ENCODE peak calls at places on chromosome 4, in seven cellular contexts. One of them, this sample, is unnamed.

GRCh38 chr4:148497258-148497657 is 55.0 kb upstream of the NR3C2 start:
- DNase-seq in foreskin keratinocyte: no peak
- DNase-seq in Caki2: no peak
- DNase-seq in activated CD4-positive, alpha-beta T cell treated with anti-CD3 and anti-CD28 coated beads for 24 hours: no peak
- DNase-seq in fibroblast of mammary gland: no peak
- DNase-seq in LoVo: no peak
- DNase-seq in immature natural killer cell: no peak
- DNase-seq in this sample: no peak

GRCh38 chr4:107721436-107722090 is 1.5 kb upstream of the PAPSS1 start:
- DNase-seq in LoVo: no peak
- DNase-seq in immature natural killer cell: peak
- DNase-seq in fibroblast of mammary gland: no peak
- DNase-seq in foreskin keratinocyte: no peak
- DNase-seq in activated CD4-positive, alpha-beta T cell treated with anti-CD3 and anti-CD28 coated beads for 24 hours: peak
- DNase-seq in Caki2: no peak
- DNase-seq in this sample: no peak

GRCh38 chr4:4680758-4681157 is 138.9 kb upstream of the STX18 start:
- DNase-seq in Caki2: no peak
- DNase-seq in immature natural killer cell: no peak
- DNase-seq in fibroblast of mammary gland: no peak
- DNase-seq in foreskin keratinocyte: no peak
- DNase-seq in LoVo: no peak
- DNase-seq in activated CD4-positive, alpha-beta T cell treated with anti-CD3 and anti-CD28 coated beads for 24 hours: no peak
- DNase-seq in this sample: no peak

GRCh38 chr4:5821665-5822358 is 71.1 kb downstream of the CRMP1 start:
- DNase-seq in foreskin keratinocyte: no peak
- DNase-seq in LoVo: no peak
- DNase-seq in Caki2: no peak
- DNase-seq in activated CD4-positive, alpha-beta T cell treated with anti-CD3 and anti-CD28 coated beads for 24 hours: no peak
- DNase-seq in fibroblast of mammary gland: no peak
- DNase-seq in immature natural killer cell: no peak
- DNase-seq in this sample: no peak

GRCh38 chr4:153153339-153153851 is 50.8 kb upstream of the TRIM2 start:
- DNase-seq in Caki2: peak
- DNase-seq in LoVo: peak
- DNase-seq in activated CD4-positive, alpha-beta T cell treated with anti-CD3 and anti-CD28 coated beads for 24 hours: peak
- DNase-seq in fibroblast of mammary gland: no peak
- DNase-seq in immature natural killer cell: no peak
- DNase-seq in foreskin keratinocyte: no peak
- DNase-seq in this sample: no peak

GRCh38 chr4:48379587-48380140 is 38.3 kb downstream of the SLAIN2 start:
- DNase-seq in foreskin keratinocyte: no peak
- DNase-seq in activated CD4-positive, alpha-beta T cell treated with anti-CD3 and anti-CD28 coated beads for 24 hours: no peak
- DNase-seq in fibroblast of mammary gland: no peak
- DNase-seq in LoVo: no peak
- DNase-seq in immature natural killer cell: no peak
- DNase-seq in Caki2: no peak
- DNase-seq in this sample: no peak

GRCh38 chr4:25163216-25163615 is 3.0 kb upstream of the SEPSECS start:
- DNase-seq in LoVo: no peak
- DNase-seq in Caki2: no peak
- DNase-seq in immature natural killer cell: no peak
- DNase-seq in foreskin keratinocyte: no peak
- DNase-seq in activated CD4-positive, alpha-beta T cell treated with anti-CD3 and anti-CD28 coated beads for 24 hours: no peak
- DNase-seq in fibroblast of mammary gland: no peak
- DNase-seq in this sample: no peak

GRCh38 chr4:153474251-153474650 is 8.1 kb downstream of the TMEM131L start:
- DNase-seq in immature natural killer cell: no peak
- DNase-seq in LoVo: no peak
- DNase-seq in fibroblast of mammary gland: no peak
- DNase-seq in activated CD4-positive, alpha-beta T cell treated with anti-CD3 and anti-CD28 coated beads for 24 hours: no peak
- DNase-seq in Caki2: no peak
- DNase-seq in foreskin keratinocyte: no peak
- DNase-seq in this sample: no peak

GRCh38 chr4:1310031-1310795 is 20.5 kb downstream of the MAEA start:
- DNase-seq in foreskin keratinocyte: no peak
- DNase-seq in immature natural killer cell: no peak
- DNase-seq in Caki2: no peak
- DNase-seq in fibroblast of mammary gland: peak
- DNase-seq in activated CD4-positive, alpha-beta T cell treated with anti-CD3 and anti-CD28 coated beads for 24 hours: no peak
- DNase-seq in LoVo: no peak
- DNase-seq in this sample: no peak

GRCh38 chr4:176548571-176548970 is 228.8 kb downstream of the SPCS3 start:
- DNase-seq in fibroblast of mammary gland: peak
- DNase-seq in LoVo: peak
- DNase-seq in Caki2: peak
- DNase-seq in foreskin keratinocyte: peak
- DNase-seq in activated CD4-positive, alpha-beta T cell treated with anti-CD3 and anti-CD28 coated beads for 24 hours: no peak
- DNase-seq in immature natural killer cell: no peak
- DNase-seq in this sample: no peak

GRCh38 chr4:3107271-3108185 is 33.0 kb downstream of the HTT start:
- DNase-seq in foreskin keratinocyte: no peak
- DNase-seq in activated CD4-positive, alpha-beta T cell treated with anti-CD3 and anti-CD28 coated beads for 24 hours: no peak
- DNase-seq in immature natural killer cell: no peak
- DNase-seq in LoVo: no peak
- DNase-seq in fibroblast of mammary gland: peak
- DNase-seq in Caki2: no peak
- DNase-seq in this sample: no peak

This sample was measured in GM18507.